ENCODE peak calls at places on chromosome 10, in six cellular contexts. One of them, this sample, is unnamed.

GRCh38 chr10:84539244-84539643 is 210.9 kb downstream of the CCSER2 start:
- DNase-seq in neural crest cell: no peak
- DNase-seq in WTC11: no peak
- DNase-seq in CD4-positive, alpha-beta T cell: no peak
- DNase-seq in GM13976: no peak
- DNase-seq in transverse colon: no peak
- DNase-seq in this sample: no peak

GRCh38 chr10:132344386-132344785 is 12.4 kb downstream of the LRRC27 start:
- DNase-seq in neural crest cell: no peak
- DNase-seq in WTC11: no peak
- DNase-seq in CD4-positive, alpha-beta T cell: no peak
- DNase-seq in GM13976: no peak
- DNase-seq in transverse colon: no peak
- DNase-seq in this sample: no peak

GRCh38 chr10:119119400-119119799 is 15.5 kb downstream of the DENND10 start:
- DNase-seq in neural crest cell: no peak
- DNase-seq in WTC11: no peak
- DNase-seq in CD4-positive, alpha-beta T cell: no peak
- DNase-seq in GM13976: no peak
- DNase-seq in transverse colon: no peak
- DNase-seq in this sample: no peak

GRCh38 chr10:83142074-83142563 is 997.2 kb upstream of the GHITM start:
- DNase-seq in neural crest cell: no peak
- DNase-seq in WTC11: no peak
- DNase-seq in CD4-positive, alpha-beta T cell: no peak
- DNase-seq in GM13976: no peak
- DNase-seq in transverse colon: no peak
- DNase-seq in this sample: no peak

GRCh38 chr10:47296111-47296894 is 3.7 kb upstream of the GDF10 start:
- DNase-seq in neural crest cell: no peak
- DNase-seq in WTC11: no peak
- DNase-seq in CD4-positive, alpha-beta T cell: no peak
- DNase-seq in GM13976: no peak
- DNase-seq in transverse colon: no peak
- DNase-seq in this sample: no peak

GRCh38 chr10:69633673-69634635 is 3.9 kb downstream of the FAM241B start:
- DNase-seq in neural crest cell: no peak
- DNase-seq in WTC11: no peak
- DNase-seq in CD4-positive, alpha-beta T cell: no peak
- DNase-seq in GM13976: peak; percentile 15
- DNase-seq in transverse colon: no peak
- DNase-seq in this sample: no peak

GRCh38 chr10:78981257-78981969 is 87.4 kb upstream of the ZMIZ1 start:
- DNase-seq in neural crest cell: no peak
- DNase-seq in WTC11: no peak
- DNase-seq in CD4-positive, alpha-beta T cell: no peak
- DNase-seq in GM13976: peak; percentile 75
- DNase-seq in transverse colon: no peak
- DNase-seq in this sample: peak; percentile 61

GRCh38 chr10:119131512-119132240 is 27.8 kb downstream of the DENND10 start:
- DNase-seq in neural crest cell: no peak
- DNase-seq in WTC11: no peak
- DNase-seq in CD4-positive, alpha-beta T cell: no peak
- DNase-seq in GM13976: peak; percentile 66
- DNase-seq in transverse colon: no peak
- DNase-seq in this sample: peak; percentile 56

GRCh38 chr10:71216751-71217265 is 4.4 kb downstream of the UNC5B start:
- DNase-seq in neural crest cell: no peak
- DNase-seq in WTC11: no peak
- DNase-seq in CD4-positive, alpha-beta T cell: no peak
- DNase-seq in GM13976: peak; percentile 27
- DNase-seq in transverse colon: no peak
- DNase-seq in this sample: peak; percentile 29

GRCh38 chr10:100786591-100786990 is 41.2 kb downstream of the PAX2 start:
- DNase-seq in neural crest cell: no peak
- DNase-seq in WTC11: no peak
- DNase-seq in CD4-positive, alpha-beta T cell: no peak
- DNase-seq in GM13976: no peak
- DNase-seq in transverse colon: no peak
- DNase-seq in this sample: no peak

GRCh38 chr10:70745555-70745954 is 39.6 kb downstream of the TBATA start:
- DNase-seq in neural crest cell: no peak
- DNase-seq in WTC11: no peak
- DNase-seq in CD4-positive, alpha-beta T cell: no peak
- DNase-seq in GM13976: no peak
- DNase-seq in transverse colon: no peak
- DNase-seq in this sample: no peak

GRCh38 chr10:70619271-70620019 is 16.9 kb upstream of the PRF1 start:
- DNase-seq in neural crest cell: no peak
- DNase-seq in WTC11: no peak
- DNase-seq in CD4-positive, alpha-beta T cell: no peak
- DNase-seq in GM13976: no peak
- DNase-seq in transverse colon: no peak
- DNase-seq in this sample: peak; percentile 29

GRCh38 chr10:58384095-58384494 is 1.1 kb upstream of the TFAM start:
- DNase-seq in neural crest cell: no peak
- DNase-seq in WTC11: no peak
- DNase-seq in CD4-positive, alpha-beta T cell: no peak
- DNase-seq in GM13976: peak; percentile 50
- DNase-seq in transverse colon: no peak
- DNase-seq in this sample: peak; percentile 49

GRCh38 chr10:132676193-132676891 is 109.6 kb downstream of the NKX6-2 start:
- DNase-seq in neural crest cell: no peak
- DNase-seq in WTC11: peak; percentile 8
- DNase-seq in CD4-positive, alpha-beta T cell: no peak
- DNase-seq in GM13976: no peak
- DNase-seq in transverse colon: no peak
- DNase-seq in this sample: no peak

GRCh38 chr10:119817991-119818888 is 54.4 kb downstream of the MCMBP start:
- DNase-seq in neural crest cell: peak; percentile 77
- DNase-seq in WTC11: peak; percentile 97
- DNase-seq in CD4-positive, alpha-beta T cell: peak; percentile 34
- DNase-seq in GM13976: no peak
- DNase-seq in transverse colon: peak; percentile 29
- DNase-seq in this sample: no peak

GRCh38 chr10:1416456-1417037 is 320.8 kb downstream of the ADARB2 start:
- DNase-seq in neural crest cell: no peak
- DNase-seq in WTC11: no peak
- DNase-seq in CD4-positive, alpha-beta T cell: no peak
- DNase-seq in GM13976: no peak
- DNase-seq in transverse colon: no peak
- DNase-seq in this sample: no peak

GRCh38 chr10:89209718-89210117 is 2.6 kb upstream of the CH25H start:
- DNase-seq in neural crest cell: no peak
- DNase-seq in WTC11: no peak
- DNase-seq in CD4-positive, alpha-beta T cell: no peak
- DNase-seq in GM13976: no peak
- DNase-seq in transverse colon: no peak
- DNase-seq in this sample: no peak

GRCh38 chr10:30353851-30354250 is 4.8 kb upstream of the MTPAP start:
- DNase-seq in neural crest cell: no peak
- DNase-seq in WTC11: no peak
- DNase-seq in CD4-positive, alpha-beta T cell: no peak
- DNase-seq in GM13976: no peak
- DNase-seq in transverse colon: no peak
- DNase-seq in this sample: no peak

GRCh38 chr10:21355591-21356011 is 169.9 kb downstream of the SKIDA1 start:
- DNase-seq in neural crest cell: no peak
- DNase-seq in WTC11: no peak
- DNase-seq in CD4-positive, alpha-beta T cell: no peak
- DNase-seq in GM13976: no peak
- DNase-seq in transverse colon: no peak
- DNase-seq in this sample: no peak

GRCh38 chr10:14736600-14737081 is 38.1 kb downstream of the FAM107B start:
- DNase-seq in neural crest cell: no peak
- DNase-seq in WTC11: no peak
- DNase-seq in CD4-positive, alpha-beta T cell: no peak
- DNase-seq in GM13976: peak; percentile 36
- DNase-seq in transverse colon: no peak
- DNase-seq in this sample: peak; percentile 34

GRCh38 chr10:100621360-100622205 is 85.8 kb downstream of the HIF1AN start:
- DNase-seq in neural crest cell: no peak
- DNase-seq in WTC11: no peak
- DNase-seq in CD4-positive, alpha-beta T cell: peak; percentile 38
- DNase-seq in GM13976: no peak
- DNase-seq in transverse colon: no peak
- DNase-seq in this sample: no peak

GRCh38 chr10:124708922-124709520 is 35.2 kb downstream of the FAM53B start:
- DNase-seq in neural crest cell: no peak
- DNase-seq in WTC11: no peak
- DNase-seq in CD4-positive, alpha-beta T cell: no peak
- DNase-seq in GM13976: no peak
- DNase-seq in transverse colon: no peak
- DNase-seq in this sample: no peak

GRCh38 chr10:16259726-16260125 is 177.1 kb upstream of the PTER start:
- DNase-seq in neural crest cell: no peak
- DNase-seq in WTC11: no peak
- DNase-seq in CD4-positive, alpha-beta T cell: no peak
- DNase-seq in GM13976: no peak
- DNase-seq in transverse colon: no peak
- DNase-seq in this sample: no peak

GRCh38 chr10:36003031-36003600 is 361.0 kb upstream of the FZD8 start:
- DNase-seq in neural crest cell: no peak
- DNase-seq in WTC11: no peak
- DNase-seq in CD4-positive, alpha-beta T cell: no peak
- DNase-seq in GM13976: no peak
- DNase-seq in transverse colon: no peak
- DNase-seq in this sample: no peak

GRCh38 chr10:61662794-61663259 is at the start of gene CABCOCO1:
- DNase-seq in neural crest cell: peak; percentile 68
- DNase-seq in WTC11: peak; percentile 84
- DNase-seq in CD4-positive, alpha-beta T cell: no peak
- DNase-seq in GM13976: no peak
- DNase-seq in transverse colon: peak; percentile 69
- DNase-seq in this sample: no peak
- TF ChIP-seq CTCF in neural crest cell: no peak
- TF ChIP-seq CTCF in WTC11: no peak
- TF ChIP-seq CTCF in CD4-positive, alpha-beta T cell: no peak
- TF ChIP-seq CTCF in GM13976: no peak
- TF ChIP-seq CTCF in transverse colon: no peak
- TF ChIP-seq CTCF in this sample: no peak

GRCh38 chr10:9205558-9205957 is 1151.1 kb downstream of the GATA3 start:
- DNase-seq in neural crest cell: no peak
- DNase-seq in WTC11: no peak
- DNase-seq in CD4-positive, alpha-beta T cell: no peak
- DNase-seq in GM13976: no peak
- DNase-seq in transverse colon: no peak
- DNase-seq in this sample: no peak

GRCh38 chr10:9211228-9211627 is 1156.7 kb downstream of the GATA3 start:
- DNase-seq in neural crest cell: no peak
- DNase-seq in WTC11: no peak
- DNase-seq in CD4-positive, alpha-beta T cell: no peak
- DNase-seq in GM13976: no peak
- DNase-seq in transverse colon: no peak
- DNase-seq in this sample: no peak

GRCh38 chr10:9214618-9215017 is 1160.1 kb downstream of the GATA3 start:
- DNase-seq in neural crest cell: no peak
- DNase-seq in WTC11: no peak
- DNase-seq in CD4-positive, alpha-beta T cell: no peak
- DNase-seq in GM13976: no peak
- DNase-seq in transverse colon: no peak
- DNase-seq in this sample: no peak

GRCh38 chr10:9215121-9215520 is 1160.6 kb downstream of the GATA3 start:
- DNase-seq in neural crest cell: no peak
- DNase-seq in WTC11: no peak
- DNase-seq in CD4-positive, alpha-beta T cell: no peak
- DNase-seq in GM13976: no peak
- DNase-seq in transverse colon: no peak
- DNase-seq in this sample: no peak

DNA sequence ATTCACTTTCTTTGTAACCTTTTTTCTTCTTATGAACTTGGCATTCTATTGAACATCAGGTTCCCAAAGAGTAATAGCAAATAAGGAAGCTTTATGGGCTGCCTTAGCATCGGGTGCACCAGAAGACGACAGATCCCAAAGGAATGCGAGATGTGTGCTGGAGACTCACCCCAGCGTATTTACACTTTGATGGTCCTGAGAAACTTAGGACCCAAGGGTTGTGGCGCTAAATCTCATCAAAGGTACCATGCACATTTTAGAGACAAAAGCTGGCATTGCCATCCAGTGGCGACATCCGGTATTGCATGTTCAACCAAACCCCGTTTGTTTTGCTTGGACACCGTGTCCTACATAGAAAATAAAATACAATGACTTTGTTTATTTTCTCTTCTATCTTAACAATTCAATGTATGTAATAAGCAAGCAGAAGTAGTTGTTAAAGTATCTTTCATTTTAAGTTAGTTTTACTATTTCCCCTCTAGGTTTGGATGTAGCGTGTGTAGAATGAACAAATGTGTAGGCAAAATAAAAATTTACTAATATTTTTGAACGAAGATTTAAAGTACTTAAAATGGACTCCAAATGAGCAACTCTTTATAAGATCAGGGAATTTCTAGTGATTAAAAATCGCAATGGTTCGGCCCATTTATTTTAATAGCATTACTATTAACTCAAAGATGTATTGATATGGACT is 1154.8 kb downstream of the GATA3 start:
- DNase-seq in neural crest cell: peak; percentile 79
- DNase-seq in WTC11: peak; percentile 80
- DNase-seq in CD4-positive, alpha-beta T cell: peak; percentile 63
- DNase-seq in GM13976: peak; percentile 52
- DNase-seq in transverse colon: peak; percentile 53
- DNase-seq in this sample: peak; percentile 51
- TF ChIP-seq CTCF in neural crest cell: peak; percentile 93
- TF ChIP-seq CTCF in WTC11: peak; percentile 81
- TF ChIP-seq CTCF in CD4-positive, alpha-beta T cell: peak; percentile 98
- TF ChIP-seq CTCF in GM13976: peak; percentile 86
- TF ChIP-seq CTCF in transverse colon: peak; percentile 89
- TF ChIP-seq CTCF in this sample: peak; percentile 90

GRCh38 chr10:130421909-130422308 is 285.7 kb downstream of the GLRX3 start:
- DNase-seq in neural crest cell: no peak
- DNase-seq in WTC11: no peak
- DNase-seq in CD4-positive, alpha-beta T cell: no peak
- DNase-seq in GM13976: no peak
- DNase-seq in transverse colon: no peak
- DNase-seq in this sample: no peak

GRCh38 chr10:130425169-130425568 is 289.0 kb downstream of the GLRX3 start:
- DNase-seq in neural crest cell: no peak
- DNase-seq in WTC11: no peak
- DNase-seq in CD4-positive, alpha-beta T cell: no peak
- DNase-seq in GM13976: no peak
- DNase-seq in transverse colon: no peak
- DNase-seq in this sample: no peak

GRCh38 chr10:130424418-130424817 is 288.2 kb downstream of the GLRX3 start:
- DNase-seq in neural crest cell: no peak
- DNase-seq in WTC11: no peak
- DNase-seq in CD4-positive, alpha-beta T cell: no peak
- DNase-seq in GM13976: no peak
- DNase-seq in transverse colon: no peak
- DNase-seq in this sample: no peak

GRCh38 chr10:130422366-130423324 is 286.5 kb downstream of the GLRX3 start:
- DNase-seq in neural crest cell: no peak
- DNase-seq in WTC11: no peak
- DNase-seq in CD4-positive, alpha-beta T cell: no peak
- DNase-seq in GM13976: no peak
- DNase-seq in transverse colon: no peak
- DNase-seq in this sample: no peak

GRCh38 chr10:130423455-130424305 is 287.5 kb downstream of the GLRX3 start:
- DNase-seq in neural crest cell: no peak
- DNase-seq in WTC11: no peak
- DNase-seq in CD4-positive, alpha-beta T cell: no peak
- DNase-seq in GM13976: no peak
- DNase-seq in transverse colon: no peak
- DNase-seq in this sample: no peak
- TF ChIP-seq CTCF in neural crest cell: no peak
- TF ChIP-seq CTCF in WTC11: no peak
- TF ChIP-seq CTCF in CD4-positive, alpha-beta T cell: no peak
- TF ChIP-seq CTCF in GM13976: no peak
- TF ChIP-seq CTCF in transverse colon: no peak
- TF ChIP-seq CTCF in this sample: no peak

GRCh38 chr10:43436291-43437140 is at the start of gene ZNF487:
- DNase-seq in neural crest cell: peak; percentile 78
- DNase-seq in WTC11: peak; percentile 91
- DNase-seq in CD4-positive, alpha-beta T cell: peak; percentile 90
- DNase-seq in GM13976: peak; percentile 96
- DNase-seq in transverse colon: peak; percentile 94
- DNase-seq in this sample: peak; percentile 94
- TF ChIP-seq CTCF in neural crest cell: no peak
- TF ChIP-seq CTCF in WTC11: no peak
- TF ChIP-seq CTCF in CD4-positive, alpha-beta T cell: no peak
- TF ChIP-seq CTCF in GM13976: peak; percentile 53
- TF ChIP-seq CTCF in transverse colon: peak; percentile 15
- TF ChIP-seq CTCF in this sample: peak; percentile 49